ENCODE peak calls at places on chromosome 16, in seven cellular contexts. I is mucosa of descending colon; Y is stimulated activated CD8-positive, alpha-beta memory T cell treated with anti-CD3 and anti-CD28 coated beads, Interleukin-4, amount 100 ng/mL, for 24 hours; R is stimulated activated CD4-positive, alpha-beta T cell treated with anti-CD3 and anti-CD28 coated beads, Interleukin-1b, Interleukin-23, amount 100 ng/mL, for 1 hour; Z is Peyer's patch; Q is neuronal stem cell; M is midbrain. L is an unnamed sample.

GRCh38 chr16:31411024-31411845 is 16.9 kb downstream of the COX6A2 start:
- DNase-seq in I (peak; percentile 28), Y (no peak), R (no peak), Z (no peak), Q (no peak), M (no peak), L (no peak)

GRCh38 chr16:48102083-48103008 is 53.4 kb downstream of the ABCC12 start:
- DNase-seq in I (no peak), Y (no peak), R (no peak), Z (no peak), Q (no peak), M (no peak), L (no peak)

GRCh38 chr16:81866820-81867440 is 87.8 kb downstream of the PLCG2 start:
- DNase-seq in I (peak; percentile 67), Y (no peak), R (no peak), Z (peak; percentile 70), Q (no peak), M (peak; percentile 3), L (no peak)

GRCh38 chr16:19330801-19331484 is 45.4 kb downstream of the CLEC19A start:
- DNase-seq in I (no peak), Y (no peak), R (no peak), Z (no peak), Q (no peak), M (peak; percentile 58), L (no peak)

GRCh38 chr16:55645986-55646385 is 9.8 kb upstream of the SLC6A2 start:
- DNase-seq in I (no peak), Y (no peak), R (no peak), Z (no peak), Q (no peak), M (no peak), L (no peak)

GRCh38 chr16:89867918-89868317 is 5.5 kb upstream of the TCF25 start:
- DNase-seq in I (no peak), Y (no peak), R (no peak), Z (no peak), Q (no peak), M (no peak), L (no peak)

GRCh38 chr16:30406911-30407793 is at the start of gene ZNF771:
- DNase-seq in I (peak; percentile 96), Y (peak; percentile 93), R (peak; percentile 92), Z (peak; percentile 98), Q (peak; percentile 88), M (peak; percentile 94), L (peak; percentile 88)

GRCh38 chr16:26335236-26335809 is 643.6 kb downstream of the HS3ST4 start:
- DNase-seq in I (no peak), Y (no peak), R (no peak), Z (no peak), Q (no peak), M (no peak), L (no peak)

GRCh38 chr16:10693889-10694288 is 841 bp downstream of the TEKT5 start:
- DNase-seq in I (no peak), Y (no peak), R (no peak), Z (no peak), Q (no peak), M (no peak), L (no peak)

GRCh38 chr16:61098505-61098904 is 937.7 kb downstream of the CDH8 start:
- DNase-seq in I (no peak), Y (no peak), R (no peak), Z (no peak), Q (no peak), M (no peak), L (no peak)

GRCh38 chr16:74603848-74604247 is 3.1 kb downstream of the GLG1 start:
- DNase-seq in I (no peak), Y (no peak), R (no peak), Z (no peak), Q (no peak), M (no peak), L (no peak)

GRCh38 chr16:14629919-14630619 is at the start of gene PARN:
- DNase-seq in I (peak; percentile 98), Y (peak; percentile 98), R (peak; percentile 97), Z (peak; percentile 99), Q (peak; percentile 93), M (peak; percentile 95), L (peak; percentile 95)

GRCh38 chr16:74232831-74233465 is 63.7 kb upstream of the PSMD7 start:
- DNase-seq in I (no peak), Y (no peak), R (no peak), Z (no peak), Q (no peak), M (no peak), L (no peak)

GRCh38 chr16:63883091-63883490 is 1238.8 kb downstream of the CDH11 start:
- DNase-seq in I (no peak), Y (no peak), R (no peak), Z (no peak), Q (no peak), M (no peak), L (no peak)

GRCh38 chr16:59013930-59014329 is 279.8 kb upstream of the GOT2 start:
- DNase-seq in I (no peak), Y (no peak), R (no peak), Z (no peak), Q (no peak), M (no peak), L (no peak)

GRCh38 chr16:832652-833336 is 32.3 kb upstream of the GNG13 start:
- DNase-seq in I (no peak), Y (no peak), R (no peak), Z (no peak), Q (no peak), M (no peak), L (no peak)

GRCh38 chr16:1656808-1657617 is 21.1 kb upstream of the JPT2 start:
- DNase-seq in I (no peak), Y (no peak), R (no peak), Z (no peak), Q (no peak), M (no peak), L (no peak)

GRCh38 chr16:58417600-58417999 is 25.3 kb downstream of the GINS3 start:
- DNase-seq in I (no peak), Y (no peak), R (no peak), Z (no peak), Q (no peak), M (no peak), L (no peak)

GRCh38 chr16:53052519-53053501 is at the start of gene CHD9NB:
- DNase-seq in I (no peak), Y (no peak), R (no peak), Z (peak; percentile 84), Q (no peak), M (no peak), L (no peak)

GRCh38 chr16:20878682-20879147 is 21.4 kb downstream of the DCUN1D3 start:
- DNase-seq in I (no peak), Y (no peak), R (no peak), Z (no peak), Q (no peak), M (no peak), L (no peak)

GRCh38 chr16:20610192-20610891 is 34.2 kb upstream of the ACSM2B start:
- DNase-seq in I (no peak), Y (no peak), R (no peak), Z (no peak), Q (no peak), M (no peak), L (no peak)

GRCh38 chr16:68790130-68790761 is 53.1 kb upstream of the TANGO6 start:
- DNase-seq in I (no peak), Y (no peak), R (no peak), Z (no peak), Q (no peak), M (no peak), L (no peak)

GRCh38 chr16:81688182-81688581 is 90.9 kb upstream of the PLCG2 start:
- DNase-seq in I (no peak), Y (no peak), R (no peak), Z (no peak), Q (no peak), M (no peak), L (no peak)

GRCh38 chr16:54164789-54165173 is 121.8 kb downstream of the IRX3 start:
- DNase-seq in I (no peak), Y (no peak), R (no peak), Z (no peak), Q (no peak), M (no peak), L (no peak)

GRCh38 chr16:87560428-87561199 is 41.7 kb upstream of the JPH3 start:
- DNase-seq in I (peak; percentile 78), Y (no peak), R (no peak), Z (peak; percentile 61), Q (no peak), M (no peak), L (no peak)

GRCh38 chr16:67463059-67463458 is 17.9 kb downstream of the ATP6V0D1 start:
- DNase-seq in I (peak; percentile 76), Y (no peak), R (no peak), Z (peak; percentile 88), Q (no peak), M (no peak), L (no peak)

GRCh38 chr16:10834766-10835165 is 16.2 kb upstream of the TVP23A start:
- DNase-seq in I (no peak), Y (no peak), R (no peak), Z (no peak), Q (no peak), M (no peak), L (no peak)

GRCh38 chr16:48448799-48449481 is 63.7 kb upstream of the SIAH1 start:
- DNase-seq in I (no peak), Y (no peak), R (no peak), Z (peak; percentile 28), Q (no peak), M (no peak), L (no peak)

GRCh38 chr16:86516618-86517003 is 6.3 kb downstream of the FOXF1 start:
- DNase-seq in I (no peak), Y (no peak), R (no peak), Z (no peak), Q (peak; percentile 11), M (no peak), L (no peak)

GRCh38 chr16:64773638-64774037 is 348.2 kb downstream of the CDH11 start:
- DNase-seq in I (no peak), Y (no peak), R (no peak), Z (no peak), Q (no peak), M (no peak), L (no peak)

L was measured in activated effector memory CD4-positive, alpha-beta T cell treated with Interleukin-2 at 50 U/mL for 16 hours.